ENCODE peak calls at places on chromosomes 16 and 17, in six cellular contexts. A is EH, H is sciatic nerve, K is AG10803, J is GM12891, R is hippocampal formation. S is an unnamed sample.

GRCh38 chr17:83037084-83037950 is 42.1 kb upstream of the METRNL start:
- DNase-seq in K (no peak), A (no peak), H (peak), R (no peak), J (no peak), S (no peak)

GRCh38 chr16:85541619-85542547 is 71.2 kb upstream of the GSE1 start:
- DNase-seq in J (no peak), K (peak), H (no peak), A (peak), R (no peak), S (peak)

GRCh38 chr17:17056167-17056562 is 13.9 kb downstream of the MPRIP start:
- DNase-seq in H (peak), K (peak), A (peak), J (no peak), R (no peak), S (peak)

GRCh38 chr16:1102921-1103648 is 7.0 kb upstream of the C1QTNF8 start:
- DNase-seq in K (peak), R (no peak), J (peak), H (peak), A (peak), S (peak)

GRCh38 chr17:4054446-4054845 is 88.4 kb downstream of the ZZEF1 start:
- DNase-seq in R (no peak), H (no peak), A (no peak), K (no peak), J (no peak), S (no peak)

GRCh38 chr17:40068917-40069750 is 6.4 kb downstream of the THRA start:
- DNase-seq in H (peak), A (peak), R (peak), K (peak), J (peak), S (peak)

GRCh38 chr17:43033947-43034622 is 9.1 kb downstream of the RND2 start:
- DNase-seq in R (peak), H (no peak), A (no peak), J (no peak), K (no peak), S (no peak)

GRCh38 chr16:1708768-1709180 is 2.8 kb downstream of the MAPK8IP3 start:
- DNase-seq in R (no peak), A (no peak), J (no peak), K (no peak), H (no peak), S (no peak)

GRCh38 chr17:40326014-40326831 is 17.2 kb downstream of the RARA start:
- DNase-seq in H (no peak), J (no peak), A (no peak), K (no peak), R (no peak), S (no peak)

GRCh38 chr17:2171725-2172446 is 117.0 kb downstream of the HIC1 start:
- DNase-seq in A (peak), R (peak), J (no peak), K (peak), H (peak), S (peak)

GRCh38 chr16:89325861-89326471 is 108.5 kb downstream of the ZNF778 start:
- DNase-seq in H (peak), R (peak), A (peak), J (no peak), K (peak), S (peak)

GRCh38 chr17:61996916-61997605 is 68.0 kb downstream of the MED13 start:
- DNase-seq in R (no peak), H (no peak), J (no peak), A (peak), K (no peak), S (no peak)

GRCh38 chr16:27404163-27404823 is 2.3 kb downstream of the IL21R start:
- DNase-seq in A (no peak), K (no peak), R (no peak), J (no peak), H (no peak), S (no peak)

S was measured in AG08395.